ENCODE peak calls at places on chromosomes 12 and 14, in five cellular contexts. I, J, G, X and C are unnamed samples.

GRCh38 chr14:104818714-104819161 is 17.8 kb downstream of the ZBTB42 start:
- DNase-seq in I (no peak), J (no peak), X (no peak), G (peak; percentile 15), C (peak; percentile 20)

GRCh38 chr12:65098364-65098763 is 22.7 kb downstream of the WIF1 start:
- DNase-seq in G (no peak), I (no peak), J (no peak), X (no peak), C (no peak)

GRCh38 chr14:70907172-70907995 is at the start of gene PCNX1:
- DNase-seq in J (peak; percentile 90), G (peak; percentile 84), I (peak; percentile 89), X (peak; percentile 85), C (peak; percentile 72)

GRCh38 chr14:74142523-74142922 is 57.8 kb downstream of the LIN52 start:
- DNase-seq in I (no peak), G (no peak), X (no peak), J (no peak), C (no peak)

GRCh38 chr14:69945905-69946304 is 66.7 kb downstream of the SMOC1 start:
- DNase-seq in G (no peak), I (no peak), J (no peak), X (no peak), C (no peak)

GRCh38 chr12:10363665-10363921 is 26.2 kb downstream of the KLRK1 start:
- DNase-seq in G (no peak), J (no peak), X (no peak), I (no peak), C (no peak)

GRCh38 chr12:12202105-12202504 is 64.7 kb downstream of the LRP6 start:
- DNase-seq in X (no peak), I (no peak), G (no peak), J (no peak), C (no peak)

GRCh38 chr12:51972849-51973273 is 21.4 kb downstream of the ACVR1B start:
- DNase-seq in X (no peak), G (peak; percentile 72), J (peak; percentile 47), I (peak; percentile 55), C (no peak)

GRCh38 chr12:54431911-54432814 is 13.1 kb upstream of the ITGA5 start:
- DNase-seq in I (no peak), G (peak; percentile 87), J (peak; percentile 88), X (peak; percentile 70), C (no peak)

GRCh38 chr14:60189923-60190840 is 25.0 kb upstream of the DHRS7 start:
- DNase-seq in G (no peak), X (no peak), J (no peak), I (no peak), C (no peak)

GRCh38 chr12:132284071-132284492 is 45.3 kb downstream of the GALNT9 start:
- DNase-seq in I (no peak), G (no peak), J (no peak), X (peak; percentile 63), C (no peak)

GRCh38 chr14:104507443-104507842 is 72.1 kb upstream of the C14orf180 start:
- DNase-seq in X (no peak), I (no peak), J (no peak), G (no peak), C (no peak)

GRCh38 chr14:93959239-93960107 is 16.9 kb downstream of the ASB2 start:
- DNase-seq in I (peak; percentile 86), X (peak; percentile 85), G (no peak), J (peak; percentile 42), C (peak; percentile 97)

GRCh38 chr14:71591929-71592328 is 340.3 kb upstream of the RGS6 start:
- DNase-seq in G (no peak), I (no peak), X (no peak), J (no peak), C (peak; percentile 45)

GRCh38 chr14:68394113-68394718 is 398.7 kb downstream of the ZFP36L1 start:
- DNase-seq in J (no peak), X (no peak), G (peak; percentile 29), I (no peak), C (no peak)

GRCh38 chr14:103834956-103835355 is 12.4 kb downstream of the PPP1R13B start:
- DNase-seq in J (no peak), X (no peak), G (no peak), I (no peak), C (no peak)

GRCh38 chr12:38904932-38905479 is 385 bp downstream of the CPNE8 start:
- DNase-seq in G (peak; percentile 91), X (peak; percentile 94), J (peak; percentile 79), I (peak; percentile 18), C (no peak)

GRCh38 chr14:102998393-102998792 is 59.0 kb downstream of the CDC42BPB start:
- DNase-seq in G (no peak), J (no peak), X (no peak), I (no peak), C (no peak)

GRCh38 chr12:40829738-40830144 is 137.5 kb downstream of the CNTN1 start:
- DNase-seq in I (no peak), G (no peak), J (no peak), X (peak; percentile 72), C (no peak)

GRCh38 chr12:9372202-9372601 is 164.0 kb upstream of the PZP start:
- DNase-seq in I (no peak), X (peak; percentile 30), J (no peak), G (no peak), C (no peak)

GRCh38 chr12:6936642-6937480 is 6.8 kb upstream of the RNU7-1 start:
- DNase-seq in I (peak; percentile 58), G (no peak), X (no peak), J (peak; percentile 57), C (no peak)

GRCh38 chr12:48026081-48026827 is 22.0 kb upstream of the COL2A1 start:
- DNase-seq in J (no peak), I (no peak), G (no peak), X (no peak), C (peak; percentile 95)

GRCh38 chr12:80625901-80626300 is 81.5 kb upstream of the MYF6 start:
- DNase-seq in G (no peak), X (no peak), J (no peak), I (no peak), C (no peak)

GRCh38 chr12:51374346-51374745 is 16.9 kb downstream of the GALNT6 start:
- DNase-seq in G (no peak), I (no peak), J (no peak), X (no peak), C (no peak)

GRCh38 chr14:101969480-101969879 is 5.1 kb downstream of the DYNC1H1 start:
- DNase-seq in J (no peak), I (no peak), X (no peak), G (no peak), C (no peak)

GRCh38 chr14:91286530-91286937 is 42.0 kb upstream of the GPR68 start:
- DNase-seq in J (peak; percentile 74), I (peak; percentile 86), G (peak; percentile 78), X (peak; percentile 73), C (peak; percentile 57)
- H3K4me1 ChIP-seq in J (no peaks in the 10 kb centered on the region), I (no peaks in the 10 kb centered on the region), G (peaks cover 8% of the 10 kb centered on the region), X (no peaks in the 10 kb centered on the region), C (peaks cover 11% of the 10 kb centered on the region)

DNA sequence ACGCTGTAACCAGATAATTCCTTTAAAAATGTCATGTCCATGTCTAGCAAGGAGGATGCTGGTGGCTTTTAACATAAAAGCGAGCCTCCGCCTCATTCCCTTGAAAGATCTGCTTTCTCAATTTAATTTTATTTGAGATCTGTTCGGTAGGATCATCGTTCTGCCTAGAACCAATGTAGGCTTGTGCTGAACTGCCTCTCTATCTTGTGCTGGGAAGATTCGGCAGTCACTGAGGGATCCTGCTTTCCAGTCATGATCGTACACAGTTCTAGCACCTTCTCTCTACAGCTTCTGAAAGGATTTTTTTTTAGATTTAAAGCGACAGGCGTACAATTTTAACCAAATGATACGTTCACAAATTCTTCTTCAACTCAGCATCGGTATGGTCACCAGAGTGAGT is 54.3 kb downstream of the PEBP1 start:
- DNase-seq in I (no peak), X (no peak), G (no peak), J (no peak), C (no peak)
- H3K4me3 ChIP-seq in I (no peak overlapping the region), X (no peak overlapping the region), G (peak overlapping the region; percentile 44), J (peak overlapping the region; percentile 28), C (peak overlapping the region; percentile 23)

GRCh38 chr14:23076785-23077408 is 18.0 kb downstream of the ACIN1 start:
- DNase-seq in X (peak; percentile 33), I (peak; percentile 43), J (no peak), G (no peak), C (peak; percentile 17)
- H3K27ac ChIP-seq in X (no peak overlapping the region), I (no peak overlapping the region), J (peak overlapping the region; percentile 25), G (peak overlapping the region; percentile 65), C (no peak overlapping the region)

DNA sequence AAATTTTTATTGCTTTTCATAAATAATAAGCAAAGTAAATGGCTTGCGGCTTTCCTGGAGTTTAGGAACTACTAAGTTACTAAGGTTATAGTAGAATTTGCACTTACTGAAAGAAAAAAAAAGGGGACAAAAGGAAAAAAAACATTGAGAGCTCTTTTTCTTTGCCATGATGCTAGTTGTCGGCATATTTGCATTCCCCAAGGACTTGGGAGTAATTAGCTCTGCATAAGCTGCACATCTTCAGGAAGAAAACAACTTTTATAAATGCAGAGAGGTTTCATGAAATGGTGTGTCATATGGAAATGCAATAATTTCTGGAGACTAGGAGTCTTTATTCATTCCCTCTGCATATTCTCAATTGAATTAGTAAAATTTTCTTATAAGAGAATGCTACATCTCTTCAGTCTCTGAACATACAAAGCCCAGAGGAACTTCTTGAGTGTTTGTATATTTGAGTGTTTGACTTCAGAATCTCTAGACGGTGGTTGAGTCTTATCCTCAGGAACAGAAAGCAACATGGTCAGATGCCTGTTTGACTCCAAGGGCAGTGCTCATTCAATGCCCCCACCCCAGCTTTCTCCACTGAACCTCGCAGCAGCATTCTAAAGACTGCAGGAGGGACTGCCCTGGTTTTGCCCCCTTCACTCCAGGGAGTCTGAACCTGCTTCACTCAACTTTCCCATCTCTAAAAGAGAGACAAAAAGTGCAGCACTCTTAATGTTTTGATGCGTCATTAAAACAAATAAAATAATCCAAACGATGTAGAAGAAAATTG is 158.9 kb upstream of the EEA1 start:
- DNase-seq in I (no peak), J (no peak), G (no peak), X (no peak), C (no peak)
- H3K4me1 ChIP-seq in I (no peaks in the 10 kb centered on the region), J (no peaks in the 10 kb centered on the region), G (no peaks in the 10 kb centered on the region), X (peaks cover 34% of the 10 kb centered on the region), C (peaks cover 16% of the 10 kb centered on the region)